ENCODE peak calls at places on chromosomes 13 and 19, in four cellular contexts. One of them, this sample, is unnamed.

GRCh38 chr19:53355739-53356138 is 9.8 kb upstream of the ZNF525 start:
- DNase-seq in naive thymus-derived CD8-positive, alpha-beta T cell: no peak
- DNase-seq in neural progenitor cell: no peak
- DNase-seq in Peyer's patch: no peak
- DNase-seq in this sample: no peak

GRCh38 chr13:74870865-74871264 is 611.1 kb downstream of the TBC1D4 start:
- DNase-seq in Peyer's patch: no peak
- DNase-seq in naive thymus-derived CD8-positive, alpha-beta T cell: no peak
- DNase-seq in neural progenitor cell: no peak
- DNase-seq in this sample: no peak

GRCh38 chr13:31761951-31762350 is 22.6 kb downstream of the RXFP2 start:
- DNase-seq in neural progenitor cell: no peak
- DNase-seq in Peyer's patch: no peak
- DNase-seq in naive thymus-derived CD8-positive, alpha-beta T cell: no peak
- DNase-seq in this sample: no peak

GRCh38 chr13:53782400-53783030 is 753.9 kb downstream of the OLFM4 start:
- DNase-seq in naive thymus-derived CD8-positive, alpha-beta T cell: no peak
- DNase-seq in Peyer's patch: no peak
- DNase-seq in neural progenitor cell: peak
- DNase-seq in this sample: peak

GRCh38 chr19:10122066-10122465 is 2.4 kb upstream of the EIF3G start:
- DNase-seq in neural progenitor cell: no peak
- DNase-seq in naive thymus-derived CD8-positive, alpha-beta T cell: no peak
- DNase-seq in Peyer's patch: no peak
- DNase-seq in this sample: no peak

GRCh38 chr19:16121967-16122366 is 10.3 kb downstream of the RAB8A start:
- DNase-seq in Peyer's patch: no peak
- DNase-seq in neural progenitor cell: no peak
- DNase-seq in naive thymus-derived CD8-positive, alpha-beta T cell: no peak
- DNase-seq in this sample: no peak

GRCh38 chr19:35040826-35041547 is 534 bp upstream of the HPN start:
- DNase-seq in naive thymus-derived CD8-positive, alpha-beta T cell: no peak
- DNase-seq in neural progenitor cell: peak
- DNase-seq in Peyer's patch: peak
- DNase-seq in this sample: no peak

GRCh38 chr19:28386080-28386869 is 826.7 kb downstream of the UQCRFS1 start:
- DNase-seq in naive thymus-derived CD8-positive, alpha-beta T cell: no peak
- DNase-seq in neural progenitor cell: no peak
- DNase-seq in Peyer's patch: no peak
- DNase-seq in this sample: no peak

GRCh38 chr13:45073809-45074208 is 46.5 kb upstream of the GTF2F2 start:
- DNase-seq in naive thymus-derived CD8-positive, alpha-beta T cell: no peak
- DNase-seq in neural progenitor cell: no peak
- DNase-seq in Peyer's patch: no peak
- DNase-seq in this sample: peak

GRCh38 chr13:43983373-43983772 is 103.7 kb downstream of the LACC1 start:
- DNase-seq in Peyer's patch: no peak
- DNase-seq in neural progenitor cell: peak
- DNase-seq in naive thymus-derived CD8-positive, alpha-beta T cell: no peak
- DNase-seq in this sample: no peak

GRCh38 chr19:39297931-39298634 is 1.9 kb downstream of the IFNL1 start:
- DNase-seq in Peyer's patch: no peak
- DNase-seq in naive thymus-derived CD8-positive, alpha-beta T cell: peak
- DNase-seq in neural progenitor cell: no peak
- DNase-seq in this sample: no peak

This sample was measured in A673.